ENCODE peak calls at places on chromosomes 6 and 20, in eight cellular contexts. V, N, T, O, G, P, C and U are unnamed samples.

GRCh38 chr20:64140956-64141355 is 23.3 kb upstream of the MYT1 start:
- DNase-seq in V (no peak), N (no peak), P (no peak), T (no peak), O (no peak), C (no peak), G (no peak), U (no peak)

GRCh38 chr6:155100087-155100486 is 105.0 kb downstream of the TIAM2 start:
- DNase-seq in O (no peak), C (no peak), P (no peak), G (no peak), T (no peak), N (no peak), V (no peak), U (no peak)

GRCh38 chr6:15642276-15642675 is 20.6 kb downstream of the DTNBP1 start:
- DNase-seq in O (no peak), C (no peak), G (no peak), N (no peak), V (no peak), P (no peak), T (no peak), U (no peak)

GRCh38 chr6:125511809-125512341 is 210.1 kb upstream of the HDDC2 start:
- DNase-seq in C (no peak), T (no peak), N (no peak), P (no peak), O (no peak), V (peak; percentile 77), G (no peak), U (no peak)

GRCh38 chr20:64051532-64052325 is 2.3 kb upstream of the SOX18 start:
- DNase-seq in T (no peak), V (no peak), C (no peak), N (no peak), G (no peak), P (no peak), O (no peak), U (no peak)

GRCh38 chr20:19067986-19068385 is 144.5 kb upstream of the SLC24A3 start:
- DNase-seq in V (no peak), P (no peak), O (no peak), G (no peak), T (no peak), C (no peak), N (no peak), U (no peak)

GRCh38 chr20:40562031-40562430 is 127.0 kb downstream of the MAFB start:
- DNase-seq in O (no peak), C (no peak), V (peak; percentile 7), P (no peak), N (no peak), G (no peak), T (no peak), U (no peak)

GRCh38 chr6:33075568-33076405 is at the start of gene HLA-DPB1:
- DNase-seq in V (peak; percentile 60), P (no peak), O (peak; percentile 22), G (no peak), C (peak; percentile 74), T (no peak), N (no peak), U (peak; percentile 57)

GRCh38 chr20:31484001-31484400 is 8.9 kb downstream of the REM1 start:
- DNase-seq in P (no peak), O (no peak), T (peak; percentile 28), C (no peak), V (no peak), G (no peak), N (no peak), U (peak; percentile 15)

GRCh38 chr20:46588532-46589509 is 38.4 kb upstream of the OCSTAMP start:
- DNase-seq in T (peak; percentile 15), P (no peak), V (no peak), O (no peak), G (no peak), N (no peak), C (no peak), U (no peak)

GRCh38 chr20:59164681-59165388 is 1.2 kb downstream of the ZNF831 start:
- DNase-seq in O (no peak), T (no peak), P (no peak), V (no peak), G (no peak), N (no peak), C (peak; percentile 38), U (no peak)